ENCODE peak calls at places on chromosome 16, in four cellular contexts. H, S, B and C are unnamed samples.

GRCh38 chr16:75193730-75194444 is 13.1 kb downstream of the CTRB2 start:
- DNase-seq in H (no peak), S (no peak), B (no peak), C (no peak)

GRCh38 chr16:80024443-80024842 is 423.9 kb upstream of the MAF start:
- DNase-seq in H (no peak), S (no peak), B (no peak), C (no peak)

GRCh38 chr16:31052131-31052530 is 18.8 kb downstream of the STX4 start:
- DNase-seq in H (no peak), S (peak; percentile 37), B (no peak), C (peak; percentile 45)

GRCh38 chr16:48526058-48526957 is 83.7 kb downstream of the N4BP1 start:
- DNase-seq in H (peak; percentile 72), S (no peak), B (peak; percentile 40), C (peak; percentile 85)

GRCh38 chr16:28843766-28844165 is 2.4 kb downstream of the TUFM start:
- DNase-seq in H (no peak), S (no peak), B (no peak), C (no peak)

GRCh38 chr16:86833136-86833535 is 254.8 kb downstream of the FOXL1 start:
- DNase-seq in H (no peak), S (no peak), B (no peak), C (no peak)

GRCh38 chr16:4518281-4518680 is 20.3 kb downstream of the CDIP1 start:
- DNase-seq in H (no peak), S (no peak), B (no peak), C (no peak)

GRCh38 chr16:86387461-86388440 is 122.6 kb upstream of the FOXF1 start:
- DNase-seq in H (no peak), S (peak; percentile 26), B (no peak), C (no peak)

GRCh38 chr16:82059161-82059982 is 24.3 kb downstream of the HSD17B2 start:
- DNase-seq in H (no peak), S (no peak), B (no peak), C (no peak)

GRCh38 chr16:969508-970378 is 1.0 kb downstream of the LMF1 start:
- DNase-seq in H (peak; percentile 39), S (no peak), B (no peak), C (no peak)

GRCh38 chr16:585351-585750 is 4.5 kb upstream of the RAB40C start:
- DNase-seq in H (no peak), S (no peak), B (no peak), C (peak; percentile 46)

GRCh38 chr16:89349947-89350633 is 132.6 kb downstream of the ZNF778 start:
- DNase-seq in H (no peak), S (no peak), B (no peak), C (no peak)

GRCh38 chr16:89084411-89084810 is 9.2 kb upstream of the ACSF3 start:
- DNase-seq in H (no peak), S (no peak), B (no peak), C (no peak)

GRCh38 chr16:129075-129474 is 9.4 kb downstream of the NPRL3 start:
- DNase-seq in H (no peak), S (no peak), B (no peak), C (no peak)

GRCh38 chr16:22075776-22076175 is 16.6 kb upstream of the VWA3A start:
- DNase-seq in H (no peak), S (no peak), B (no peak), C (no peak)

GRCh38 chr16:47029724-47030123 is 56.2 kb upstream of the DNAJA2 start:
- DNase-seq in H (no peak), S (no peak), B (no peak), C (no peak)

GRCh38 chr16:75105306-75106061 is 11.1 kb downstream of the LDHD start:
- DNase-seq in H (no peak), S (no peak), B (no peak), C (no peak)

GRCh38 chr16:89374393-89374948 is 115.9 kb downstream of the ANKRD11 start:
- DNase-seq in H (peak; percentile 52), S (no peak), B (no peak), C (no peak)

GRCh38 chr16:19008770-19009169 is 25.0 kb downstream of the TMC7 start:
- DNase-seq in H (no peak), S (no peak), B (no peak), C (peak; percentile 49)

GRCh38 chr16:12235110-12235509 is 258.6 kb downstream of the SNX29 start:
- DNase-seq in H (no peak), S (no peak), B (no peak), C (no peak)

GRCh38 chr16:67260426-67261063 is 11.8 kb downstream of the SLC9A5 start:
- DNase-seq in H (no peak), S (peak; percentile 33), B (no peak), C (peak; percentile 56)

GRCh38 chr16:88014201-88014781 is 63.1 kb downstream of the BANP start:
- DNase-seq in H (no peak), S (no peak), B (no peak), C (peak; percentile 20)

GRCh38 chr16:79605999-79606398 is 5.5 kb upstream of the MAF start:
- DNase-seq in H (no peak), S (no peak), B (no peak), C (no peak)

GRCh38 chr16:17951273-17951845 is 385.2 kb downstream of the NPIPA8 start:
- DNase-seq in H (no peak), S (no peak), B (no peak), C (no peak)

GRCh38 chr16:23504076-23504452 is 6.2 kb downstream of the GGA2 start:
- DNase-seq in H (no peak), S (no peak), B (no peak), C (no peak)

GRCh38 chr16:15952265-15952711 is 2.9 kb downstream of the ABCC1 start:
- DNase-seq in H (no peak), S (no peak), B (no peak), C (peak; percentile 70)

GRCh38 chr16:80576343-80576912 is 35.6 kb downstream of the DYNLRB2 start:
- DNase-seq in H (no peak), S (no peak), B (no peak), C (no peak)

GRCh38 chr16:24036614-24037013 is 200.8 kb downstream of the PRKCB start:
- DNase-seq in H (peak; percentile 59), S (peak; percentile 37), B (no peak), C (peak; percentile 46)

GRCh38 chr16:68227850-68228553 is 7.9 kb downstream of the ESRP2 start:
- DNase-seq in H (no peak), S (peak; percentile 11), B (no peak), C (no peak)

DNA sequence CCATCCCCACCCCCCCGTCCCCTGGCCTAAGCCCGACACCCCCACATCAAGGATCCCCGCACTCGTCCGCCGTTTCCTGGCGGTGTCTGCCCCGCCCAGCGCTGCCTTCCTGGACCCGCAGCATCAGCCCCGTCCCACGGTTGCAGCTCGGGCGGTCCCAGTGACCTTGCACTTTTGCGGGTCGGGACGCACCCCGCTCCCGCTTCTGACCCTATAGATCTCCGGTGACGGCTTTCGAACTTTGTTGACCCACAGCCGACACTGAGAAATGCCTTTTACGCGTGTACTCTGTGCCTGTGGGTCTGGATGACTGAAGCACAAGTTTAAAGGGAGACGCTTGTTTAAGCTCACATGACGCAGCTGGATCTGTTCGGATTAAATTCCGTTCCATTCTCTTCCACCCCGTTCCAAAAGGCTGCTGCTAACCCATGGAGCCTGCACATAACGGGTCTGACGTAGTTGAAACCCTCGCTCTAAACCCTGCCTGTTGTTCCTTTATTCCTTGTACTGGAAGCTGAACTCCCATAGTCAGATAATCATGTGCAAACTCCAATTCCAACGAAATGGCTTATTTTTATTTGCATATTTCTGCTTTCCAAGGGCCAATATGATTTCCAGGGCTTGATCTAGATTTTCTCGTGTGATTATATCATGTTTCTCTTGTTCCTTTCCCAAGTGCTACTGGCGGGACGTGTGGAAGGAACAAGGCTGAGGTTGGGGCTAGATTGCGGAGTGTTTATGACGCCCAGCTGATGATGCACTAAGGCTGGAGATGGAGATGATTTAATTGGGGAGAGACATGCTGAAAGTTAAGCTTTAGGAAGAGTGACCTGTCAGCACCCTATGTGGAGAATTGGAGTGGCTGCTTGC is 834 bp downstream of the FLYWCH1 start:
- DNase-seq in H (peak; percentile 38), S (peak; percentile 59), B (no peak), C (peak; percentile 6)
- TF ChIP-seq TCF7 in H (no peak), S (no peak), B (no peak), C (no peak)

DNA sequence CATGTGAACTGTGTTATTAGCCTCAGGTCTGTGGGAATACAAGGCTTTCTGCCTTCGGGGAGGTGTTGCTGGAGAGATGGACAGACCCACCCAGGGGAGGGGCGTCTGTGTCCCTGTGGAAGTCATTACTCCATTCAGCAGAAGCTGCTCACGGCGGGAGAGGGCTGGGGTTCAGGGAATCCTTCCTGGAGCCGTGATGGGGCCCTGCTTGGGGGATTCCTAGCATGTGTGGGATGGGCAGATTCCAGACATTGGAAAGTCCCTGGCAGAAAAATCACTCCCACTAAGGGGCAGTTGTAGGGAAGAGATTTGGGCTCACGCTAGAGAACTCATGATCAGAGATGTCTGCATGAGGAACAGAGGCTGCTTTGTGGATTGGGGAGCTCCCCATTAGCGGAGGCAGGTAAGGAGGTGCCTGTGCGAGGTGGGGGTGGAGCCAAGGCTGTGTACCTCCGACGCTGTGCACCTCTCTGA is 56.3 kb upstream of the IL34 start:
- DNase-seq in H (no peak), S (no peak), B (no peak), C (no peak)
- TF ChIP-seq TCF7 in H (no peak), S (no peak), B (no peak), C (no peak)

DNA sequence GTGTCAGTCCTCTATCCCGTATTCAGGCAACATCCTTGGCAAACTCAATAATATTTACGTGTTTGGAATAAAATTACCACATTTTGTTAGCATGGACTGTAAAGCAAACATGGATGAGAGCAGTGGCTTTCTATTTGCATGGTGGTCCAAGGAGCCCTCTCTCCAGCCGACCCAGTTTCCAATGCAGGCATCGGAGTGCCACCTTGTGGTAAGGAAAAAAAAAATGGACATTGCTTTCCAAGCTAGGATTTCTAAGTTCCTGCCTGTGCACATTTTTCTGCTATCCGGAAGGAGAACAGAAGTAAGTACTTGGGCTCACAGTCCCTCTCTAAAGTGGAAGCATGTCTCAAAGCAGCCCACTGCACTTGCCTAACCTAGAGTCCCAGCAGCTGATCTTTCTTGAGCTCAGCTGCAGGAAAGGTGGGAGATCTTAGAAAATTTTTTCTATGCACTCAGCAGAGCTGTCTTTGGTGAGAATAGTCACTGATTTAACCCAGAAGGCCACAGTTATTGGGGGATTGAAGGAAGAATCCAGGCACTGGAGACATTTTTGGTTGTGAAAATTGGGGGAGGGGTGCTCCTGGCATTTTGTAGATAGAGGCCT is 46.0 kb upstream of the ERCC4 start:
- DNase-seq in H (peak; percentile 36), S (no peak), B (no peak), C (peak; percentile 60)
- TF ChIP-seq TCF7 in H (no peak), S (no peak), B (no peak), C (no peak)

DNA sequence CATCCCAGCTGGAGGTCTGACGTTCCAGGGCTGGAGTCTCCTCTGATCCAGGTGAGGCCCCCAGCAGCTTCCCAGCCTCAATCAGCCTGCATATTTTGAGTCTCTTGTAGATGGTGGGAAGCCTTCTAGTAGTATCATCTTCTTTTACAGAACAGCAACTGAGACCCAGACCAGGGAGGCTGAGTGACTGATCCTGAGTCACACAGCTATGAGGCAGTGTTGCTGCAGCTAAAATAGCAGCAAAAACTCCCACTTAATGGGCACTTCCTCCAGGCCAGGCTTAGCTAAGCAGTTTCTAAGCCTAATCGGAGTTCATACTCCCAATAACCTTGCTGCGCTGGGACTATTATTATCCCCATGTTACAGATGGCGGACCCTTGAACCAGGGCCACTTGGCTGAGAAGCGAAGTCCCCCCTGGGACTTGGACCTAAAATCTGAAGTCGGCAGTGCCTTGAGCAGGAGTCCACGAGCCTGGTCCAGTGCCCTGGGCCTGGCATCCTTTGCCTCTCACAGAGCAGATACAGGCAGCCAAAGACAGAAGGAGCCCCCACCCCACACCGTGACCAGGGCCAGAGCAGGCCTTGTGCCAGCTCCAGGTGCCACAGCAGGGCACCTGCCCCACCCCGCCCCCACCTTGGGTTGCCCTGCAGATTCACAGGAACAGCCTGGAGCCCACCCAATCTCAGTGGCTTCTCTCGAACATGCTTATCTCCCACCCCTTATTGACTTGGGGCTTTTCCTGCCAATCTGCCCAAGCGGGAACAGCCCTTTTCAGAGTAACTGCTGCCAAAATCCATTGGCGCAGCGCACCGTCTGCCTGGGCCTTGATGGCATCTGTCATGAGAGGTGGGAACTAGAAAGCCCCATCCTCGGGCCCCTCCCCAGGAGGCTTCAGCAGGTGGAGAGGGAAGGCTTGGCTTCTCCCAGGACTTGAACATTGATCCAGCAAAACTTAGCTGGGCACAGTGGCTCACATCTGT is 65.1 kb downstream of the SOCS1 start:
- DNase-seq in H (no peak), S (no peak), B (no peak), C (no peak)
- TF ChIP-seq TCF7 in H (no peak), S (no peak), B (no peak), C (no peak)